ENCODE peak calls at places on chromosome 14, in five cellular contexts. One of them, this sample, is unnamed.

GRCh38 chr14:50631408-50631821 is 36.7 kb downstream of the SAV1 start:
- DNase-seq in activated CD4-positive, alpha-beta T cell treated with anti-CD3 and anti-CD28 coated beads for 36 hours: no peak
- DNase-seq in memory B cell: no peak
- DNase-seq in omental fat pad: no peak
- DNase-seq in NCI-H1105 treated with DMSO at 0.1 percent for 48 hours: no peak
- DNase-seq in this sample: no peak

GRCh38 chr14:65506801-65507200 is 94.3 kb downstream of the FUT8 start:
- DNase-seq in activated CD4-positive, alpha-beta T cell treated with anti-CD3 and anti-CD28 coated beads for 36 hours: no peak
- DNase-seq in memory B cell: no peak
- DNase-seq in omental fat pad: no peak
- DNase-seq in NCI-H1105 treated with DMSO at 0.1 percent for 48 hours: peak; percentile 81
- DNase-seq in this sample: no peak

GRCh38 chr14:103819503-103820307 is 27.7 kb downstream of the PPP1R13B start:
- DNase-seq in activated CD4-positive, alpha-beta T cell treated with anti-CD3 and anti-CD28 coated beads for 36 hours: no peak
- DNase-seq in memory B cell: no peak
- DNase-seq in omental fat pad: no peak
- DNase-seq in NCI-H1105 treated with DMSO at 0.1 percent for 48 hours: peak; percentile 90
- DNase-seq in this sample: peak; percentile 19

GRCh38 chr14:31057035-31057434 is 30.9 kb upstream of the STRN3 start:
- DNase-seq in activated CD4-positive, alpha-beta T cell treated with anti-CD3 and anti-CD28 coated beads for 36 hours: no peak
- DNase-seq in memory B cell: no peak
- DNase-seq in omental fat pad: no peak
- DNase-seq in NCI-H1105 treated with DMSO at 0.1 percent for 48 hours: no peak
- DNase-seq in this sample: no peak

GRCh38 chr14:56659964-56660551 is 80.5 kb downstream of the TMEM260 start:
- DNase-seq in activated CD4-positive, alpha-beta T cell treated with anti-CD3 and anti-CD28 coated beads for 36 hours: no peak
- DNase-seq in memory B cell: no peak
- DNase-seq in omental fat pad: no peak
- DNase-seq in NCI-H1105 treated with DMSO at 0.1 percent for 48 hours: peak; percentile 78
- DNase-seq in this sample: no peak

GRCh38 chr14:64951724-64952123 is 9.2 kb upstream of the GPX2 start:
- DNase-seq in activated CD4-positive, alpha-beta T cell treated with anti-CD3 and anti-CD28 coated beads for 36 hours: no peak
- DNase-seq in memory B cell: no peak
- DNase-seq in omental fat pad: no peak
- DNase-seq in NCI-H1105 treated with DMSO at 0.1 percent for 48 hours: no peak
- DNase-seq in this sample: no peak

GRCh38 chr14:101738921-101739320 is 22.6 kb upstream of the PPP2R5C start:
- DNase-seq in activated CD4-positive, alpha-beta T cell treated with anti-CD3 and anti-CD28 coated beads for 36 hours: no peak
- DNase-seq in memory B cell: no peak
- DNase-seq in omental fat pad: no peak
- DNase-seq in NCI-H1105 treated with DMSO at 0.1 percent for 48 hours: no peak
- DNase-seq in this sample: no peak

GRCh38 chr14:23186913-23187654 is 3.6 kb upstream of the SLC7A8 start:
- DNase-seq in activated CD4-positive, alpha-beta T cell treated with anti-CD3 and anti-CD28 coated beads for 36 hours: peak; percentile 39
- DNase-seq in memory B cell: peak; percentile 17
- DNase-seq in omental fat pad: no peak
- DNase-seq in NCI-H1105 treated with DMSO at 0.1 percent for 48 hours: peak; percentile 53
- DNase-seq in this sample: no peak

GRCh38 chr14:30179381-30180130 is 251.9 kb upstream of the PRKD1 start:
- DNase-seq in activated CD4-positive, alpha-beta T cell treated with anti-CD3 and anti-CD28 coated beads for 36 hours: no peak
- DNase-seq in memory B cell: no peak
- DNase-seq in omental fat pad: no peak
- DNase-seq in NCI-H1105 treated with DMSO at 0.1 percent for 48 hours: no peak
- DNase-seq in this sample: no peak

GRCh38 chr14:34502826-34503225 is 36.7 kb downstream of the EAPP start:
- DNase-seq in activated CD4-positive, alpha-beta T cell treated with anti-CD3 and anti-CD28 coated beads for 36 hours: no peak
- DNase-seq in memory B cell: no peak
- DNase-seq in omental fat pad: no peak
- DNase-seq in NCI-H1105 treated with DMSO at 0.1 percent for 48 hours: no peak
- DNase-seq in this sample: no peak

GRCh38 chr14:95311752-95312151 is 8.0 kb downstream of the CLMN start:
- DNase-seq in activated CD4-positive, alpha-beta T cell treated with anti-CD3 and anti-CD28 coated beads for 36 hours: no peak
- DNase-seq in memory B cell: no peak
- DNase-seq in omental fat pad: no peak
- DNase-seq in NCI-H1105 treated with DMSO at 0.1 percent for 48 hours: no peak
- DNase-seq in this sample: no peak

GRCh38 chr14:70641548-70642312 is at the start of gene TTC9:
- DNase-seq in activated CD4-positive, alpha-beta T cell treated with anti-CD3 and anti-CD28 coated beads for 36 hours: peak; percentile 60
- DNase-seq in memory B cell: no peak
- DNase-seq in omental fat pad: no peak
- DNase-seq in NCI-H1105 treated with DMSO at 0.1 percent for 48 hours: peak; percentile 56
- DNase-seq in this sample: no peak

GRCh38 chr14:23512156-23512555 is 39.4 kb downstream of the ZFHX2 start:
- DNase-seq in activated CD4-positive, alpha-beta T cell treated with anti-CD3 and anti-CD28 coated beads for 36 hours: peak; percentile 44
- DNase-seq in memory B cell: no peak
- DNase-seq in omental fat pad: no peak
- DNase-seq in NCI-H1105 treated with DMSO at 0.1 percent for 48 hours: peak; percentile 77
- DNase-seq in this sample: no peak

GRCh38 chr14:77647853-77648252 is 31.4 kb upstream of the SPTLC2 start:
- DNase-seq in activated CD4-positive, alpha-beta T cell treated with anti-CD3 and anti-CD28 coated beads for 36 hours: no peak
- DNase-seq in memory B cell: no peak
- DNase-seq in omental fat pad: no peak
- DNase-seq in NCI-H1105 treated with DMSO at 0.1 percent for 48 hours: no peak
- DNase-seq in this sample: no peak

GRCh38 chr14:51783765-51784164 is 76.6 kb upstream of the GNG2 start:
- DNase-seq in activated CD4-positive, alpha-beta T cell treated with anti-CD3 and anti-CD28 coated beads for 36 hours: no peak
- DNase-seq in memory B cell: no peak
- DNase-seq in omental fat pad: no peak
- DNase-seq in NCI-H1105 treated with DMSO at 0.1 percent for 48 hours: no peak
- DNase-seq in this sample: no peak

GRCh38 chr14:55448146-55448614 is 7.8 kb upstream of the TBPL2 start:
- DNase-seq in activated CD4-positive, alpha-beta T cell treated with anti-CD3 and anti-CD28 coated beads for 36 hours: peak; percentile 62
- DNase-seq in memory B cell: no peak
- DNase-seq in omental fat pad: no peak
- DNase-seq in NCI-H1105 treated with DMSO at 0.1 percent for 48 hours: peak; percentile 86
- DNase-seq in this sample: peak; percentile 40

GRCh38 chr14:72745991-72746980 is 147.6 kb downstream of the DPF3 start:
- DNase-seq in activated CD4-positive, alpha-beta T cell treated with anti-CD3 and anti-CD28 coated beads for 36 hours: no peak
- DNase-seq in memory B cell: no peak
- DNase-seq in omental fat pad: no peak
- DNase-seq in NCI-H1105 treated with DMSO at 0.1 percent for 48 hours: no peak
- DNase-seq in this sample: no peak

GRCh38 chr14:74380172-74380571 is 31.9 kb downstream of the VRTN start:
- DNase-seq in activated CD4-positive, alpha-beta T cell treated with anti-CD3 and anti-CD28 coated beads for 36 hours: no peak
- DNase-seq in memory B cell: no peak
- DNase-seq in omental fat pad: no peak
- DNase-seq in NCI-H1105 treated with DMSO at 0.1 percent for 48 hours: no peak
- DNase-seq in this sample: no peak